ENCODE peak calls at places on chromosomes 12 and 14, in five cellular contexts. One of them, this sample, is unnamed.

GRCh38 chr14:58428011-58428807 is 690 bp downstream of the KIAA0586 start:
- DNase-seq in ovary: no peak
- DNase-seq in central memory CD4-positive, alpha-beta T cell: no peak
- DNase-seq in left ventricle myocardium inferior: no peak
- DNase-seq in H7: peak
- DNase-seq in this sample: peak

GRCh38 chr14:61455351-61455750 is 134.0 kb downstream of the PRKCH start:
- DNase-seq in left ventricle myocardium inferior: no peak
- DNase-seq in central memory CD4-positive, alpha-beta T cell: no peak
- DNase-seq in H7: no peak
- DNase-seq in ovary: no peak
- DNase-seq in this sample: no peak

GRCh38 chr12:120162763-120163162 is 31.8 kb downstream of the GCN1 start:
- DNase-seq in ovary: no peak
- DNase-seq in left ventricle myocardium inferior: no peak
- DNase-seq in H7: no peak
- DNase-seq in central memory CD4-positive, alpha-beta T cell: no peak
- DNase-seq in this sample: no peak

GRCh38 chr12:120439646-120440247 is 1.8 kb downstream of the COX6A1 start:
- DNase-seq in ovary: no peak
- DNase-seq in left ventricle myocardium inferior: peak
- DNase-seq in central memory CD4-positive, alpha-beta T cell: peak
- DNase-seq in H7: peak
- DNase-seq in this sample: peak

GRCh38 chr14:33839193-33840076 is 111.4 kb downstream of the EGLN3 start:
- DNase-seq in H7: peak
- DNase-seq in ovary: peak
- DNase-seq in central memory CD4-positive, alpha-beta T cell: peak
- DNase-seq in left ventricle myocardium inferior: no peak
- DNase-seq in this sample: peak

GRCh38 chr12:113874999-113875561 is 91.0 kb downstream of the RBM19 start:
- DNase-seq in ovary: no peak
- DNase-seq in central memory CD4-positive, alpha-beta T cell: no peak
- DNase-seq in H7: no peak
- DNase-seq in left ventricle myocardium inferior: no peak
- DNase-seq in this sample: no peak

GRCh38 chr12:110860833-110861291 is 14.1 kb downstream of the CCDC63 start:
- DNase-seq in left ventricle myocardium inferior: no peak
- DNase-seq in H7: peak
- DNase-seq in central memory CD4-positive, alpha-beta T cell: no peak
- DNase-seq in ovary: no peak
- DNase-seq in this sample: no peak

GRCh38 chr14:95493503-95493902 is 22.9 kb downstream of the SYNE3 start:
- DNase-seq in left ventricle myocardium inferior: no peak
- DNase-seq in H7: no peak
- DNase-seq in central memory CD4-positive, alpha-beta T cell: no peak
- DNase-seq in ovary: no peak
- DNase-seq in this sample: no peak

GRCh38 chr14:102508774-102509743 is 517 bp downstream of the ANKRD9 start:
- DNase-seq in H7: peak
- DNase-seq in central memory CD4-positive, alpha-beta T cell: peak
- DNase-seq in ovary: peak
- DNase-seq in left ventricle myocardium inferior: peak
- DNase-seq in this sample: peak

GRCh38 chr12:4267904-4268548 is 5.5 kb upstream of the CCND2 start:
- DNase-seq in central memory CD4-positive, alpha-beta T cell: no peak
- DNase-seq in H7: no peak
- DNase-seq in left ventricle myocardium inferior: no peak
- DNase-seq in ovary: no peak
- DNase-seq in this sample: no peak

GRCh38 chr14:67736771-67737170 is 35.1 kb downstream of the RDH12 start:
- DNase-seq in central memory CD4-positive, alpha-beta T cell: no peak
- DNase-seq in ovary: no peak
- DNase-seq in left ventricle myocardium inferior: no peak
- DNase-seq in H7: no peak
- DNase-seq in this sample: no peak

GRCh38 chr14:68789798-68790655 is 2.8 kb downstream of the ZFP36L1 start:
- DNase-seq in H7: peak
- DNase-seq in central memory CD4-positive, alpha-beta T cell: no peak
- DNase-seq in left ventricle myocardium inferior: no peak
- DNase-seq in ovary: no peak
- DNase-seq in this sample: no peak

GRCh38 chr12:124236651-124237050 is 58.2 kb upstream of the RFLNA start:
- DNase-seq in ovary: no peak
- DNase-seq in left ventricle myocardium inferior: no peak
- DNase-seq in central memory CD4-positive, alpha-beta T cell: no peak
- DNase-seq in H7: no peak
- DNase-seq in this sample: no peak

GRCh38 chr12:31832740-31833540 is 104.1 kb upstream of the AMN1 start:
- DNase-seq in ovary: no peak
- DNase-seq in central memory CD4-positive, alpha-beta T cell: peak
- DNase-seq in left ventricle myocardium inferior: no peak
- DNase-seq in H7: no peak
- DNase-seq in this sample: no peak

GRCh38 chr12:4272976-4273650 is 449 bp upstream of the CCND2 start:
- DNase-seq in H7: peak
- DNase-seq in ovary: no peak
- DNase-seq in left ventricle myocardium inferior: no peak
- DNase-seq in central memory CD4-positive, alpha-beta T cell: no peak
- DNase-seq in this sample: no peak

GRCh38 chr14:76181546-76181945 is 29.8 kb downstream of the GPATCH2L start:
- DNase-seq in H7: no peak
- DNase-seq in central memory CD4-positive, alpha-beta T cell: no peak
- DNase-seq in left ventricle myocardium inferior: no peak
- DNase-seq in ovary: no peak
- DNase-seq in this sample: no peak

GRCh38 chr14:104435147-104436046 is 144.2 kb upstream of the C14orf180 start:
- DNase-seq in central memory CD4-positive, alpha-beta T cell: no peak
- DNase-seq in left ventricle myocardium inferior: no peak
- DNase-seq in ovary: no peak
- DNase-seq in H7: peak
- DNase-seq in this sample: no peak

GRCh38 chr12:93918262-93918661 is 230.1 kb upstream of the PLXNC1 start:
- DNase-seq in central memory CD4-positive, alpha-beta T cell: no peak
- DNase-seq in ovary: no peak
- DNase-seq in H7: no peak
- DNase-seq in left ventricle myocardium inferior: no peak
- DNase-seq in this sample: no peak

GRCh38 chr14:105317546-105317945 is 3.0 kb downstream of the PACS2 start:
- DNase-seq in central memory CD4-positive, alpha-beta T cell: no peak
- DNase-seq in left ventricle myocardium inferior: peak
- DNase-seq in H7: peak
- DNase-seq in ovary: no peak
- DNase-seq in this sample: no peak

GRCh38 chr14:20331048-20331613 is 1.9 kb downstream of the CCNB1IP1 start:
- DNase-seq in ovary: no peak
- DNase-seq in H7: no peak
- DNase-seq in left ventricle myocardium inferior: no peak
- DNase-seq in central memory CD4-positive, alpha-beta T cell: no peak
- DNase-seq in this sample: no peak

GRCh38 chr12:42725839-42726238 is 136.3 kb upstream of the PRICKLE1 start:
- DNase-seq in left ventricle myocardium inferior: no peak
- DNase-seq in ovary: no peak
- DNase-seq in central memory CD4-positive, alpha-beta T cell: no peak
- DNase-seq in H7: no peak
- DNase-seq in this sample: no peak

GRCh38 chr12:79691299-79692248 is 810 bp upstream of the PAWR start:
- DNase-seq in ovary: no peak
- DNase-seq in H7: peak
- DNase-seq in central memory CD4-positive, alpha-beta T cell: no peak
- DNase-seq in left ventricle myocardium inferior: no peak
- DNase-seq in this sample: no peak

GRCh38 chr12:22287776-22288621 is 46.5 kb downstream of the ST8SIA1 start:
- DNase-seq in H7: peak
- DNase-seq in ovary: no peak
- DNase-seq in central memory CD4-positive, alpha-beta T cell: peak
- DNase-seq in left ventricle myocardium inferior: no peak
- DNase-seq in this sample: no peak

GRCh38 chr14:34465069-34465859 is 3.2 kb upstream of the SPTSSA start:
- DNase-seq in central memory CD4-positive, alpha-beta T cell: no peak
- DNase-seq in left ventricle myocardium inferior: no peak
- DNase-seq in H7: no peak
- DNase-seq in ovary: no peak
- DNase-seq in this sample: no peak

GRCh38 chr12:99759467-99759866 is 111.9 kb downstream of the GARIN6 start:
- DNase-seq in H7: no peak
- DNase-seq in left ventricle myocardium inferior: no peak
- DNase-seq in ovary: no peak
- DNase-seq in central memory CD4-positive, alpha-beta T cell: no peak
- DNase-seq in this sample: no peak

GRCh38 chr14:32913725-32914124 is 25.0 kb upstream of the NPAS3 start:
- DNase-seq in ovary: no peak
- DNase-seq in central memory CD4-positive, alpha-beta T cell: no peak
- DNase-seq in H7: no peak
- DNase-seq in left ventricle myocardium inferior: no peak
- DNase-seq in this sample: no peak

GRCh38 chr14:99479903-99480855 is 480 bp downstream of the SETD3 start:
- DNase-seq in left ventricle myocardium inferior: peak
- DNase-seq in central memory CD4-positive, alpha-beta T cell: peak
- DNase-seq in H7: peak
- DNase-seq in ovary: peak
- DNase-seq in this sample: peak

GRCh38 chr12:132154941-132155770 is 10.9 kb downstream of the NOC4L start:
- DNase-seq in ovary: no peak
- DNase-seq in left ventricle myocardium inferior: peak
- DNase-seq in central memory CD4-positive, alpha-beta T cell: no peak
- DNase-seq in H7: no peak
- DNase-seq in this sample: no peak

GRCh38 chr14:29317423-29317822 is 550.8 kb downstream of the FOXG1 start:
- DNase-seq in H7: no peak
- DNase-seq in ovary: no peak
- DNase-seq in central memory CD4-positive, alpha-beta T cell: no peak
- DNase-seq in left ventricle myocardium inferior: no peak
- DNase-seq in this sample: no peak

GRCh38 chr14:61260939-61261776 is 20.0 kb downstream of the TMEM30B start:
- DNase-seq in left ventricle myocardium inferior: no peak
- DNase-seq in central memory CD4-positive, alpha-beta T cell: no peak
- DNase-seq in ovary: no peak
- DNase-seq in H7: no peak
- DNase-seq in this sample: no peak

GRCh38 chr12:31578632-31579031 is 12.3 kb downstream of the DENND5B start:
- DNase-seq in ovary: no peak
- DNase-seq in H7: no peak
- DNase-seq in left ventricle myocardium inferior: no peak
- DNase-seq in central memory CD4-positive, alpha-beta T cell: no peak
- DNase-seq in this sample: no peak

GRCh38 chr12:132066345-132066685 is 77.8 kb downstream of the DDX51 start:
- DNase-seq in ovary: no peak
- DNase-seq in left ventricle myocardium inferior: no peak
- DNase-seq in central memory CD4-positive, alpha-beta T cell: peak
- DNase-seq in H7: no peak
- DNase-seq in this sample: peak